ENCODE peak calls at places on chromosomes 5 and 9, in five cellular contexts. W, X, C, N and I are unnamed samples.

GRCh38 chr9:128101690-128102089 is 25.8 kb downstream of the PTGES2 start:
- DNase-seq in W (no peak), X (no peak), C (no peak), N (no peak), I (no peak)

GRCh38 chr5:163548649-163549048 is 43.2 kb downstream of the MAT2B start:
- DNase-seq in W (no peak), X (no peak), C (no peak), N (no peak), I (no peak)

GRCh38 chr5:1312206-1312605 is 17.3 kb upstream of the TERT start:
- DNase-seq in W (no peak), X (no peak), C (peak; percentile 0), N (no peak), I (no peak)

GRCh38 chr9:6106576-6107339 is 91.3 kb upstream of the RANBP6 start:
- DNase-seq in W (no peak), X (no peak), C (peak; percentile 7), N (peak; percentile 21), I (no peak)

GRCh38 chr5:152532714-152533113 is 127.6 kb upstream of the NMUR2 start:
- DNase-seq in W (no peak), X (no peak), C (peak; percentile 13), N (no peak), I (no peak)

GRCh38 chr5:16889203-16889971 is 46.7 kb downstream of the MYO10 start:
- DNase-seq in W (no peak), X (no peak), C (no peak), N (no peak), I (no peak)

GRCh38 chr9:35636135-35636876 is 14.4 kb downstream of the SIT1 start:
- DNase-seq in W (no peak), X (no peak), C (no peak), N (no peak), I (no peak)

GRCh38 chr9:4927043-4927471 is 58.0 kb upstream of the JAK2 start:
- DNase-seq in W (no peak), X (no peak), C (no peak), N (no peak), I (no peak)

GRCh38 chr9:71929223-71929622 is 17.8 kb downstream of the C9orf85 start:
- DNase-seq in W (no peak), X (no peak), C (no peak), N (no peak), I (no peak)

GRCh38 chr9:128987800-128988199 is 40.3 kb downstream of the NUP188 start:
- DNase-seq in W (no peak), X (no peak), C (no peak), N (no peak), I (no peak)

GRCh38 chr9:90546200-90546599 is 96.4 kb downstream of the DIRAS2 start:
- DNase-seq in W (no peak), X (no peak), C (no peak), N (no peak), I (no peak)

GRCh38 chr5:181189962-181190710 is 14.9 kb downstream of the TRIM7 start:
- DNase-seq in W (no peak), X (no peak), C (peak; percentile 30), N (no peak), I (no peak)

GRCh38 chr5:15064396-15064795 is 192.8 kb upstream of the ANKH start:
- DNase-seq in W (no peak), X (no peak), C (no peak), N (no peak), I (no peak)

GRCh38 chr9:34545497-34545896 is 22.7 kb upstream of the ENHO start:
- DNase-seq in W (no peak), X (no peak), C (no peak), N (no peak), I (no peak)

GRCh38 chr9:34549407-34549732 is 26.6 kb upstream of the ENHO start:
- DNase-seq in W (no peak), X (no peak), C (no peak), N (no peak), I (no peak)

GRCh38 chr9:34547960-34548603 is 25.3 kb upstream of the ENHO start:
- DNase-seq in W (peak; percentile 62), X (peak; percentile 73), C (peak; percentile 87), N (peak; percentile 88), I (peak; percentile 82)

GRCh38 chr9:34546102-34546833 is 23.5 kb upstream of the ENHO start:
- DNase-seq in W (no peak), X (no peak), C (no peak), N (no peak), I (no peak)

GRCh38 chr9:34546834-34547827 is 24.3 kb upstream of the ENHO start:
- DNase-seq in W (peak; percentile 65), X (peak; percentile 52), C (peak; percentile 82), N (peak; percentile 91), I (no peak)
- TF ChIP-seq CTCF in W (no peak), X (peak; percentile 23), C (peak; percentile 69), N (peak; percentile 93), I (peak; percentile 63)

GRCh38 chr5:78647838-78648358 is 674 bp downstream of the LHFPL2 start:
- DNase-seq in W (no peak), X (peak; percentile 71), C (no peak), N (peak; percentile 49), I (no peak)
- TF ChIP-seq CTCF in W (no peak), X (no peak), C (no peak), N (no peak), I (peak; percentile 1)

GRCh38 chr5:142654578-142655042 is 31.3 kb downstream of the FGF1 start:
- DNase-seq in W (no peak), X (no peak), C (no peak), N (no peak), I (no peak)
- TF ChIP-seq CTCF in W (no peak), X (no peak), C (no peak), N (no peak), I (no peak)

GRCh38 chr9:79953908-79954307 is 382.1 kb downstream of the TLE4 start:
- DNase-seq in W (no peak), X (no peak), C (no peak), N (no peak), I (no peak)

GRCh38 chr9:79952401-79952800 is 380.6 kb downstream of the TLE4 start:
- DNase-seq in W (no peak), X (no peak), C (no peak), N (no peak), I (no peak)

DNA sequence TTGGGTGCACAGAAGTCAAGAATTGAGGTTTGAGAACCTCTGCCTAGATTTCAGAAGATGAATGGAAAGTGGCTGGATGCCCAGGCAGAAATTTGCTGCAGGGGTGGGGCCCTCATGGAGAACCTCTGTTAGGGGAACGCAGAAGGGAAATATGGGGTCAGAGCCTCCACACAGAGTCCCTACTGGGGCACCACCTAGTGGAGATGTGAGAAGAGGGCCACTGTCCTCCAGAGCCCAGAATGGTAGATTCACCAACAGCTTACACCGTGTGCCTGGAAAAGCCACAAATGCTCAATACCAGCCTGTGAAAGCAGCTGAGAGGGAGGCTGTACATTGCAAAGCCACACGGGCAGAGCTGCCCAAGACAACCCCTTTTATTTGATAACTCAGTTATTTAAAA is 383.5 kb downstream of the TLE4 start:
- DNase-seq in W (no peak), X (no peak), C (no peak), N (peak; percentile 33), I (no peak)
- TF ChIP-seq CTCF in W (no peak), X (no peak), C (no peak), N (peak; percentile 31), I (peak; percentile 9)

GRCh38 chr9:73200694-73201432 is 49.2 kb downstream of the ANXA1 start:
- DNase-seq in W (no peak), X (no peak), C (no peak), N (no peak), I (no peak)

GRCh38 chr9:73199448-73199847 is 47.8 kb downstream of the ANXA1 start:
- DNase-seq in W (no peak), X (no peak), C (no peak), N (no peak), I (no peak)

GRCh38 chr9:73204910-73205309 is 53.2 kb downstream of the ANXA1 start:
- DNase-seq in W (no peak), X (no peak), C (no peak), N (no peak), I (no peak)

GRCh38 chr9:73202992-73203391 is 51.3 kb downstream of the ANXA1 start:
- DNase-seq in W (no peak), X (no peak), C (no peak), N (no peak), I (no peak)

GRCh38 chr9:73199886-73200285 is 48.2 kb downstream of the ANXA1 start:
- DNase-seq in W (no peak), X (no peak), C (peak; percentile 21), N (peak; percentile 33), I (no peak)
- TF ChIP-seq CTCF in W (no peak), X (no peak), C (no peak), N (peak; percentile 13), I (peak; percentile 12)

GRCh38 chr5:126836778-126837177 is 59.8 kb downstream of the LMNB1 start:
- DNase-seq in W (no peak), X (no peak), C (no peak), N (no peak), I (no peak)

GRCh38 chr5:126837242-126837641 is 60.3 kb downstream of the LMNB1 start:
- DNase-seq in W (no peak), X (no peak), C (no peak), N (no peak), I (no peak)

GRCh38 chr5:126837907-126838539 is 61.1 kb downstream of the LMNB1 start:
- DNase-seq in W (no peak), X (no peak), C (no peak), N (no peak), I (no peak)
- TF ChIP-seq CTCF in W (no peak), X (peak; percentile 56), C (no peak), N (no peak), I (peak; percentile 34)

DNA sequence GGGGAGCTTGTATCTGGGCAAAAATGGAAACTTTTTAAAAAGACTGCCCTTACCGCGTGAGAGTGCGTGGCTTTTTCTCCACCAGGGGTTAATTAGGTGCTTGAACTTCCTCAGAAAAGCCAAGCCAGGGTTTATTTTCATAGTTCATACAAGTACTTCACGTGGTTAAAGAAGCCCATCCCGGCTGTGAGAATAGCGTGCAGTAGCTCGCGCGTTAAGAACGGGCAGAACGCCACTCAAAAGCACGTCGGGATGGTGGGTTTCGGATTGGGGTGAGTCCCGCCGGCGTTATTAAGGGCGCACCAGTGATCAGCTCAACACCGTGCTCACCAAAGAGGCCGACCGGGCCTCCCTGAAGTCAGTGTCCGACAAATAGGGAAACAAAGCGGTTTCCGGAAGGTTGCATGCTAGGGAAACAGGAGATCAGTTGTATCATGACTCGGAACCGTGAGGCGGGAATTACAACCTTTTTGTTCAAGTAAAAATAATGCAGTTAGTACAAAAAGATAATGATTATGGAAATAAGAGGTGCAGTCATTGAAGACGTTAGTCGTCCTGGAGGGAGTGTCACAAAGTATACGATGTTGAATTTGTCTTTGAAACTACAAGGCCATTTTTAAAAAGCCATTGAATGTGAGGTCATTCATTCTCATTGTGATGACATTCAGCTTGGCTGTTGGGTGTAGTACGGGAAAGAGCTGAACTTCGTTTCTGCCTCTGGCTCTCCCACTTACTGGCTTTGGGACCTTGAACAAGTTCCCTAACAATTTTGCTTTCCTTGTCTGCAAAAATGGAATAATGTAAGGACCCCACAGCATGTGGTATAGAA is 941 bp downstream of the SETD9 start:
- DNase-seq in W (no peak), X (no peak), C (peak; percentile 45), N (peak; percentile 28), I (no peak)
- TF ChIP-seq CTCF in W (no peak), X (no peak), C (no peak), N (no peak), I (no peak)